ENCODE peak calls at places on chromosomes 3 and 15, in four cellular contexts. W is AG10803, Y is A172, P is fibroblast of mammary gland. X is an unnamed sample.

GRCh38 chr15:56815247-56815646 is 81.9 kb upstream of the ZNF280D start:
- DNase-seq in W (no peak), Y (peak), P (no peak), X (peak)

GRCh38 chr3:129654126-129654525 is 47.6 kb upstream of the PLXND1 start:
- DNase-seq in W (peak), Y (no peak), P (peak), X (no peak)

GRCh38 chr3:173502983-173503568 is 105.5 kb downstream of the NLGN1 start:
- DNase-seq in W (peak), Y (peak), P (peak), X (no peak)

GRCh38 chr15:41017051-41017735 is 63.9 kb downstream of the CHAC1 start:
- DNase-seq in W (peak), Y (no peak), P (peak), X (no peak)

GRCh38 chr3:123085293-123085949 is 18.6 kb downstream of the PDIA5 start:
- DNase-seq in W (no peak), Y (no peak), P (no peak), X (no peak)

GRCh38 chr3:33791477-33792166 is 6.8 kb upstream of the PDCD6IP start:
- DNase-seq in W (no peak), Y (peak), P (peak), X (peak)

GRCh38 chr3:194582196-194582905 is 50.9 kb downstream of the TMEM44 start:
- DNase-seq in W (no peak), Y (no peak), P (no peak), X (no peak)

GRCh38 chr3:9932843-9933560 is 632 bp upstream of the CRELD1 start:
- DNase-seq in W (peak), Y (peak), P (peak), X (peak)